ENCODE peak calls at places on chromosomes 5 and 9, in four cellular contexts. H is CD8-positive, alpha-beta memory T cell; Y is uterus; N is glutamatergic neuron. U is an unnamed sample.

GRCh38 chr9:133304477-133305377 is 29.7 kb upstream of the ABO start:
- DNase-seq in Y (no peak), H (no peak), N (no peak), U (no peak)

GRCh38 chr5:138276402-138277054 is 2.1 kb upstream of the GFRA3 start:
- DNase-seq in Y (no peak), H (no peak), N (no peak), U (peak; percentile 9)

GRCh38 chr9:114313186-114313585 is 9.7 kb upstream of the ORM1 start:
- DNase-seq in Y (peak; percentile 1), H (no peak), N (no peak), U (peak; percentile 83)

GRCh38 chr9:132990781-132991180 is 12.3 kb downstream of the GFI1B start:
- DNase-seq in Y (no peak), H (no peak), N (no peak), U (no peak)

GRCh38 chr5:6592611-6593010 is 40.2 kb downstream of the NSUN2 start:
- DNase-seq in Y (no peak), N (no peak), H (no peak), U (peak; percentile 23)

GRCh38 chr5:58453326-58453725 is 6.6 kb downstream of the PLK2 start:
- DNase-seq in N (no peak), Y (no peak), H (no peak), U (peak; percentile 75)

GRCh38 chr9:136261686-136262430 is 16.2 kb upstream of the QSOX2 start:
- DNase-seq in N (no peak), Y (no peak), H (no peak), U (no peak)

GRCh38 chr5:158699336-158699735 is 400.4 kb downstream of the EBF1 start:
- DNase-seq in H (no peak), Y (no peak), N (no peak), U (no peak)